ENCODE peak calls at places on chromosomes 5 and 9, in seven cellular contexts. H, X, Q, N, S, Y and P are unnamed samples. For H3K4me1, the result is how much of the 10 kb centered on the place peaks cover.

GRCh38 chr9:88818495-88819201 is 172.6 kb upstream of the S1PR3 start:
- DNase-seq in H (peak), X (no peak), Q (no peak), N (peak), S (no peak), Y (peak), P (no peak)

GRCh38 chr5:1668141-1668721 is 131.4 kb downstream of the MRPL36 start:
- DNase-seq in H (peak), X (no peak), Q (peak), N (no peak), S (no peak), Y (no peak), P (peak)

GRCh38 chr5:121630402-121630801 is 221.3 kb upstream of the FTMT start:
- DNase-seq in H (peak), X (peak), Q (no peak), N (peak), S (no peak), Y (peak), P (no peak)

GRCh38 chr5:160921714-160922285 is 69.8 kb upstream of the ATP10B start:
- DNase-seq in H (no peak), X (no peak), Q (no peak), N (no peak), S (no peak), Y (no peak), P (no peak)

GRCh38 chr5:150542933-150543445 is 35.1 kb downstream of the NDST1 start:
- DNase-seq in H (no peak), X (peak), Q (no peak), N (no peak), S (no peak), Y (no peak), P (no peak)

GRCh38 chr9:17531642-17532254 is 47.1 kb upstream of the SH3GL2 start:
- DNase-seq in H (peak), X (peak), Q (peak), N (peak), S (no peak), Y (peak), P (no peak)

GRCh38 chr9:111891910-111892499 is 4.6 kb upstream of the UGCG start:
- DNase-seq in H (no peak), X (peak), Q (no peak), N (peak), S (no peak), Y (no peak), P (no peak)

GRCh38 chr5:79172269-79172668 is 60.7 kb downstream of the BHMT start:
- DNase-seq in H (peak), X (no peak), Q (no peak), N (no peak), S (no peak), Y (no peak), P (no peak)

GRCh38 chr9:37840560-37841194 is 40.1 kb downstream of the DCAF10 start:
- DNase-seq in H (no peak), X (no peak), Q (no peak), N (peak), S (no peak), Y (peak), P (no peak)

GRCh38 chr5:106454651-106455415 is 1215.9 kb downstream of the EFNA5 start:
- DNase-seq in H (peak), X (no peak), Q (no peak), N (peak), S (no peak), Y (peak), P (no peak)

GRCh38 chr5:174310243-174310642 is 264.7 kb downstream of the NSG2 start:
- DNase-seq in H (no peak), X (no peak), Q (no peak), N (no peak), S (peak), Y (no peak), P (no peak)

GRCh38 chr9:136133191-136133958 is 14.7 kb upstream of the TMEM250 start:
- DNase-seq in H (peak), X (no peak), Q (peak), N (no peak), S (no peak), Y (no peak), P (peak)

GRCh38 chr5:169296456-169297220 is 4.3 kb downstream of the SLIT3 start:
- DNase-seq in H (no peak), X (peak), Q (no peak), N (no peak), S (peak), Y (no peak), P (peak)

GRCh38 chr9:128006360-128007024 is 25.7 kb upstream of the EEIG1 start:
- DNase-seq in H (no peak), X (no peak), Q (no peak), N (peak), S (no peak), Y (peak), P (no peak)

GRCh38 chr5:177086918-177087706 is 397 bp downstream of the FGFR4 start:
- DNase-seq in H (peak), X (peak), Q (peak), N (peak), S (no peak), Y (no peak), P (no peak)
- H3K4me3 ChIP-seq in H (peak), X (peak), Q (no peak), N (peak), S (peak), Y (peak), P (peak)

GRCh38 chr5:83718936-83719495 is 1.6 kb downstream of the HAPLN1 start:
- DNase-seq in H (no peak), X (no peak), Q (no peak), N (no peak), S (no peak), Y (no peak), P (no peak)

GRCh38 chr5:83724001-83724400 is 3.3 kb upstream of the HAPLN1 start:
- DNase-seq in H (no peak), X (peak), Q (no peak), N (no peak), S (no peak), Y (no peak), P (no peak)

GRCh38 chr5:83720805-83721431 is at the start of gene HAPLN1:
- DNase-seq in H (peak), X (peak), Q (no peak), N (no peak), S (no peak), Y (no peak), P (no peak)

GRCh38 chr5:83724915-83725314 is 4.3 kb upstream of the HAPLN1 start:
- DNase-seq in H (peak), X (no peak), Q (no peak), N (no peak), S (no peak), Y (no peak), P (no peak)

GRCh38 chr5:83721878-83722779 is 1.5 kb upstream of the HAPLN1 start:
- DNase-seq in H (peak), X (peak), Q (peak), N (peak), S (peak), Y (peak), P (peak)
- TF ChIP-seq CTCF in H (peak), X (peak), Q (no peak), N (peak), S (peak), Y (peak), P (no peak)

GRCh38 chr5:138663009-138663408 is 87.8 kb upstream of the HSPA9 start:
- DNase-seq in H (no peak), X (no peak), Q (peak), N (peak), S (peak), Y (no peak), P (no peak)

GRCh38 chr5:138663561-138663960 is 88.4 kb upstream of the HSPA9 start:
- DNase-seq in H (no peak), X (no peak), Q (peak), N (no peak), S (peak), Y (no peak), P (no peak)

GRCh38 chr5:138662599-138662998 is 87.4 kb upstream of the HSPA9 start:
- DNase-seq in H (no peak), X (no peak), Q (peak), N (peak), S (peak), Y (no peak), P (no peak)

GRCh38 chr5:138665261-138665660 is 88.0 kb upstream of the CTNNA1 start:
- DNase-seq in H (no peak), X (no peak), Q (no peak), N (no peak), S (no peak), Y (no peak), P (no peak)

DNA sequence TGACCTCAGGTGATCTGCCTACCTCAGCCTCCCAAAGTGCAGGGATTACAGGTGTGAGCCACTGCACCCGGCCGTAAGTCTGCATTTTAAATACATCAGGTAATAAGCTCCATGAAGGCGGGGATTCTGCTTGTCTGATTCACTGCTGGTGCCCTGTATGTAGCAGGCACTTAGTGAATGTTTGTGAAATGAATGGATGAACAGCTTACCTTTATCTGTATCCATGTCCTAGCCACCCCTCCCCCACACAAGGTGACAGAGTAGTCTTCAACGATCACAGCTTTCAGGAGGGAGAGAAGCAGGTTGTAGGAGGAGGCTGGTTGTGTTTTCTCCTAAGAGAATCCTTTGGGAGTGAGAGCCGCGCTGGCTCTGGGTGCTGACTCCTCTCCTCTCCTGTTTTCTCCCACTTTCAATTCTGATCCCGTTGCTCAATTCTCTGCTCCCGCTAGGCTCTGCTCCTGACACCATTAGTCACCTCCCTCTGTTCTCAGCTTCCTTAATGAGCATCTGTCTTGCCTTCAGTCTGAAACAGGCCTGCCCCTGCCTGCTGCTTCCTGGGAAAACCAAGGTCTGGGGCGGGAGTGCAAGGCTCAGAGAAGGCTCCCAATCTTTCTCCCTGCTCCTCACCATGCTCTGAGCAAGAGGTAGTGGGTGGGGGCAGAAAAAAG is 88.8 kb upstream of the CTNNA1 start:
- DNase-seq in H (no peak), X (no peak), Q (peak), N (peak), S (no peak), Y (peak), P (no peak)
- H3K4me1 ChIP-seq in H (under half), X (under half), Q (under half), N (under half), S (under half), Y (under half), P (under half)

GRCh38 chr5:145937432-145938250 is 1.3 kb downstream of the SH3RF2 start:
- DNase-seq in H (peak), X (peak), Q (peak), N (peak), S (no peak), Y (peak), P (peak)
- H3K4me3 ChIP-seq in H (peak), X (peak), Q (no peak), N (peak), S (peak), Y (no peak), P (peak)

GRCh38 chr5:109844148-109844547 is 154.4 kb downstream of the MAN2A1 start:
- DNase-seq in H (peak), X (no peak), Q (no peak), N (no peak), S (no peak), Y (peak), P (no peak)
- TF ChIP-seq CTCF in H (peak), X (no peak), Q (peak), N (peak), S (no peak), Y (peak), P (peak)